ENCODE peak calls at places on chromosomes 11 and 22, in seven cellular contexts. Y, W, G, A, J, B and S are unnamed samples.
A peak's percentile ranks its signal among the peaks of the same experiment; 100 is the strongest.

GRCh38 chr11:2512431-2513407 is 67.9 kb downstream of the KCNQ1 start:
- DNase-seq in Y (no peak), J (no peak), A (peak; percentile 10), B (peak; percentile 59), G (no peak), W (peak; percentile 65), S (no peak)

GRCh38 chr11:116595305-116595880 is 177.4 kb downstream of the BUD13 start:
- DNase-seq in Y (no peak), G (no peak), J (no peak), A (no peak), W (no peak), B (no peak), S (no peak)

GRCh38 chr11:103051986-103052385 is 40.0 kb downstream of the DCUN1D5 start:
- DNase-seq in A (no peak), Y (no peak), G (peak; percentile 80), B (no peak), J (no peak), W (no peak), S (no peak)

GRCh38 chr11:57508341-57509170 is 6.9 kb downstream of the SLC43A1 start:
- DNase-seq in W (no peak), J (no peak), B (no peak), G (no peak), A (no peak), Y (no peak), S (no peak)

GRCh38 chr11:115548878-115549528 is 44.8 kb upstream of the CADM1 start:
- DNase-seq in A (no peak), B (no peak), G (no peak), W (no peak), Y (no peak), J (no peak), S (no peak)

GRCh38 chr22:46638601-46639431 is 18.6 kb downstream of the GRAMD4 start:
- DNase-seq in W (no peak), A (no peak), B (no peak), G (peak; percentile 16), Y (no peak), J (no peak), S (no peak)

GRCh38 chr22:30251661-30252226 is 5.2 kb upstream of the LIF start:
- DNase-seq in Y (no peak), B (no peak), G (peak; percentile 84), W (no peak), A (no peak), J (no peak), S (no peak)

GRCh38 chr11:18066626-18067025 is 20.6 kb upstream of the TPH1 start:
- DNase-seq in J (no peak), W (no peak), A (no peak), B (no peak), G (no peak), Y (no peak), S (no peak)

GRCh38 chr22:24180316-24181087 is 785 bp upstream of the SUSD2 start:
- DNase-seq in A (no peak), Y (no peak), G (no peak), J (no peak), W (no peak), B (no peak), S (no peak)

GRCh38 chr11:120061036-120061760 is 76.7 kb downstream of the TRIM29 start:
- DNase-seq in W (peak; percentile 38), Y (no peak), B (peak; percentile 30), G (peak; percentile 22), J (no peak), A (no peak), S (no peak)

GRCh38 chr11:120130176-120130980 is 7.5 kb downstream of the TRIM29 start:
- DNase-seq in J (no peak), B (peak; percentile 53), Y (no peak), W (peak; percentile 58), G (no peak), A (no peak), S (no peak)

GRCh38 chr11:121497176-121497995 is 44.6 kb upstream of the SORL1-AS1 start:
- DNase-seq in A (no peak), Y (no peak), G (no peak), B (no peak), J (no peak), W (no peak), S (no peak)

GRCh38 chr11:26230021-26230420 is 101.9 kb upstream of the ANO3 start:
- DNase-seq in Y (no peak), A (no peak), B (no peak), G (no peak), J (no peak), W (no peak), S (no peak)

GRCh38 chr11:45652781-45653180 is 12.6 kb downstream of the CHST1 start:
- DNase-seq in Y (no peak), W (peak; percentile 36), A (no peak), B (no peak), G (no peak), J (no peak), S (no peak)

GRCh38 chr22:42065408-42066132 is 5.0 kb downstream of the NAGA start:
- DNase-seq in A (no peak), G (no peak), W (no peak), B (no peak), Y (no peak), J (no peak), S (no peak)

GRCh38 chr11:48172818-48173609 is 43.6 kb upstream of the OR4B1 start:
- DNase-seq in A (peak; percentile 66), W (no peak), J (peak; percentile 76), G (peak; percentile 58), B (peak; percentile 72), Y (peak; percentile 35), S (peak; percentile 60)

GRCh38 chr11:133776671-133777070 is 68.6 kb downstream of the SPATA19 start:
- DNase-seq in W (no peak), G (no peak), J (no peak), A (no peak), Y (no peak), B (no peak), S (no peak)

GRCh38 chr11:107493117-107493516 is 35.5 kb upstream of the CWF19L2 start:
- DNase-seq in J (no peak), G (peak; percentile 48), Y (peak; percentile 20), W (no peak), B (no peak), A (no peak), S (no peak)

GRCh38 chr11:1772270-1773130 is 8.8 kb upstream of the CTSD start:
- DNase-seq in A (no peak), W (peak; percentile 81), G (peak; percentile 88), B (peak; percentile 83), J (peak; percentile 77), Y (peak; percentile 81), S (peak; percentile 13)

GRCh38 chr11:36478700-36479329 is 31.3 kb downstream of the TRAF6 start:
- DNase-seq in W (no peak), J (peak; percentile 60), Y (peak; percentile 38), A (peak; percentile 30), G (peak; percentile 55), B (no peak), S (peak; percentile 62)

GRCh38 chr11:76269661-76270322 is 63.5 kb upstream of the WNT11 start:
- DNase-seq in J (no peak), A (no peak), Y (no peak), W (no peak), B (no peak), G (no peak), S (no peak)

GRCh38 chr11:117073539-117073938 is 24.7 kb downstream of the SIK3 start:
- DNase-seq in W (no peak), Y (no peak), A (no peak), G (no peak), J (no peak), B (no peak), S (no peak)

DNA sequence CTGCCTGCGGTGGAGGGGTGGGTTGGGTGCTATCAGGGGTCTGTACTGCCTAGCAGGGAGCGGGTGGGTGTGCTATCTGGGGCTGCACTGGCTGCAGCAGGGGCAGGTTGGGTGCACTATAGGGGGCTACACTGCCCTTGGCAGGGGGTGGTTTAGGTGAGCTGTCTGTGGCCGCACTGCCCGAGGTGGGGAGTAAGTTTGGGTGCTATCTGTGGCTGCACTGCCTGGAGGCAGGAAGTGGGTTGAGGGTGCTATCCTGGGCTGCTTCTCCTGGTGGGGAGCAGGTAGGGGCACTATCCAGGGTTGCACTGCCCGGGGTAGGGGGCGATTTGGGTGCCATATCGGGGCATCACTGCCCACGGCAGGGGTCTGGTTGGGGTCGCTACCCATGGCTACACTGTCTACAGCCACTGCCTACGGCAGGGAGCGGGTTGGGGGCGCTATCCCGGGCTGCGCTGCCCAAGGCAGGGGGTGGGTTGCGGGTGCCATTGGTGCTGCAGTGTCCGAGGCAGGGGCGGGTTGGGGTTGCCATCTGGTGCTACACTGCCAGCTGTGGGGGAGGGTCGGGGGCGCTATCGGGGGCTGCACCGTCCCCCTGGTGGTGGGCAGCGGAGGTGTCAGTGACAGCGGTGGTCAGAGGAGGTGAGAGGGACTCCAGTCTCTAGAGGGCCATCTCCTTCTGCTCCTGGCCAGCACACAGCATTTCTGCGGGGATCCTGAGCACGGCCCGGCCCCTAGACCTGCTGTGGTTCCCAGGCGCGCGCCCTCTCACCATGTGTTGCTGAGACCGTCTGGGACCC is 1.3 kb upstream of the RFPL2 start:
- DNase-seq in J (no peak), G (no peak), B (no peak), W (no peak), A (no peak), Y (no peak), S (no peak)
- TF ChIP-seq CTCF in J (no peak), G (no peak), B (no peak), W (no peak), A (no peak), Y (no peak), S (no peak)

GRCh38 chr22:19258371-19258770 is 33.1 kb downstream of the CLTCL1 start:
- DNase-seq in W (no peak), G (no peak), J (no peak), Y (no peak), B (no peak), A (no peak), S (no peak)

GRCh38 chr22:19260804-19261203 is 30.7 kb downstream of the CLTCL1 start:
- DNase-seq in J (no peak), Y (no peak), A (no peak), G (no peak), W (no peak), B (no peak), S (no peak)

GRCh38 chr22:19265779-19266178 is 25.7 kb downstream of the CLTCL1 start:
- DNase-seq in B (no peak), A (no peak), Y (no peak), J (no peak), G (no peak), W (no peak), S (no peak)

GRCh38 chr22:19260194-19260593 is 31.3 kb downstream of the CLTCL1 start:
- DNase-seq in B (no peak), J (no peak), W (no peak), G (no peak), A (no peak), Y (no peak), S (no peak)
- TF ChIP-seq CTCF in B (no peak), J (no peak), W (no peak), G (no peak), A (no peak), Y (no peak), S (no peak)

GRCh38 chr11:33769542-33769941 is 4.8 kb downstream of the FBXO3 start:
- DNase-seq in J (no peak), A (no peak), Y (no peak), B (no peak), W (no peak), G (no peak), S (no peak)
- TF ChIP-seq CTCF in J (no peak), A (no peak), Y (no peak), B (no peak), W (no peak), G (no peak), S (no peak)

DNA sequence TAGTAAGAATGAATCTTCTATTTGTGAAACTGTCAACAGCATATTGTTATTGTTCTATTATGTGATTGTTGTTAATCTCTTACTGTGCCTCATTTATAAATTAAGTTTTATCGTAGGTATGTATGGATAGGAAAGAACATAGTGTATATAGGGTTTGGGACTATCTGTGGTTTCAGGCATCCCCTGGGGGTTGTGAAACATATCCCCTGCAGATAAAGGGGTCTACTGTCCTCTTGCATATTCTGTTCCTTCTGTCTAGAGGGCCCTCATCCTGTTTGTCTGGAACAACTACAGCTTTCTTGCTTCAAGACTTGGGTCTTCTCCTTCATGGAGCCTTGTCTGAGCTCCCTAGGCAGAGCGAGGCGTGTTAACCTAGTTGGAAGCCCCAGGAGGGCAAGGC is 159.6 kb downstream of the KIRREL3 start:
- DNase-seq in B (no peak), W (no peak), G (no peak), Y (no peak), J (no peak), A (no peak), S (no peak)
- TF ChIP-seq CTCF in B (no peak), W (no peak), G (no peak), Y (no peak), J (no peak), A (no peak), S (no peak)